ENCODE peak calls at places on chromosomes 4 and X, in five cellular contexts. One of them, this sample, is unnamed.

GRCh38 chr4:83217721-83218522 is 66.7 kb downstream of the COQ2 start:
- DNase-seq in activated naive CD8-positive, alpha-beta T cell treated with anti-CD3 and anti-CD28 coated beads, Interleukin-2, amount 50 U/mL, for 24 hours: peak; percentile 39
- DNase-seq in stimulated activated CD4-positive, alpha-beta T cell treated with anti-CD3 and anti-CD28 coated beads, TNF-alpha, amount 100 ng/mL, for 48 hours: peak; percentile 39
- DNase-seq in adipocyte: no peak
- DNase-seq in WERI-Rb-1: no peak
- DNase-seq in this sample: no peak

GRCh38 chr4:176153124-176153523 is 42.3 kb downstream of the SPATA4 start:
- DNase-seq in activated naive CD8-positive, alpha-beta T cell treated with anti-CD3 and anti-CD28 coated beads, Interleukin-2, amount 50 U/mL, for 24 hours: no peak
- DNase-seq in stimulated activated CD4-positive, alpha-beta T cell treated with anti-CD3 and anti-CD28 coated beads, TNF-alpha, amount 100 ng/mL, for 48 hours: no peak
- DNase-seq in adipocyte: no peak
- DNase-seq in WERI-Rb-1: no peak
- DNase-seq in this sample: no peak

GRCh38 chr4:137203601-137204000 is 328.7 kb downstream of the PCDH18 start:
- DNase-seq in activated naive CD8-positive, alpha-beta T cell treated with anti-CD3 and anti-CD28 coated beads, Interleukin-2, amount 50 U/mL, for 24 hours: no peak
- DNase-seq in stimulated activated CD4-positive, alpha-beta T cell treated with anti-CD3 and anti-CD28 coated beads, TNF-alpha, amount 100 ng/mL, for 48 hours: no peak
- DNase-seq in adipocyte: peak; percentile 53
- DNase-seq in WERI-Rb-1: no peak
- DNase-seq in this sample: no peak

GRCh38 chr4:181611033-181611711 is 632.0 kb upstream of the TENM3 start:
- DNase-seq in activated naive CD8-positive, alpha-beta T cell treated with anti-CD3 and anti-CD28 coated beads, Interleukin-2, amount 50 U/mL, for 24 hours: no peak
- DNase-seq in stimulated activated CD4-positive, alpha-beta T cell treated with anti-CD3 and anti-CD28 coated beads, TNF-alpha, amount 100 ng/mL, for 48 hours: no peak
- DNase-seq in adipocyte: no peak
- DNase-seq in WERI-Rb-1: no peak
- DNase-seq in this sample: no peak

GRCh38 chr4:132180020-132180427 is 969.1 kb upstream of the PCDH10 start:
- DNase-seq in activated naive CD8-positive, alpha-beta T cell treated with anti-CD3 and anti-CD28 coated beads, Interleukin-2, amount 50 U/mL, for 24 hours: no peak
- DNase-seq in stimulated activated CD4-positive, alpha-beta T cell treated with anti-CD3 and anti-CD28 coated beads, TNF-alpha, amount 100 ng/mL, for 48 hours: no peak
- DNase-seq in adipocyte: peak; percentile 61
- DNase-seq in WERI-Rb-1: no peak
- DNase-seq in this sample: no peak

GRCh38 chr4:70703695-70704332 is 15.5 kb downstream of the UTP3 start:
- DNase-seq in activated naive CD8-positive, alpha-beta T cell treated with anti-CD3 and anti-CD28 coated beads, Interleukin-2, amount 50 U/mL, for 24 hours: no peak
- DNase-seq in stimulated activated CD4-positive, alpha-beta T cell treated with anti-CD3 and anti-CD28 coated beads, TNF-alpha, amount 100 ng/mL, for 48 hours: no peak
- DNase-seq in adipocyte: peak; percentile 77
- DNase-seq in WERI-Rb-1: peak; percentile 25
- DNase-seq in this sample: peak; percentile 71

GRCh38 chrX:112512509-112512908 is 167.2 kb downstream of the LHFPL1 start:
- DNase-seq in activated naive CD8-positive, alpha-beta T cell treated with anti-CD3 and anti-CD28 coated beads, Interleukin-2, amount 50 U/mL, for 24 hours: no peak
- DNase-seq in stimulated activated CD4-positive, alpha-beta T cell treated with anti-CD3 and anti-CD28 coated beads, TNF-alpha, amount 100 ng/mL, for 48 hours: no peak
- DNase-seq in adipocyte: peak; percentile 15
- DNase-seq in WERI-Rb-1: peak; percentile 26
- DNase-seq in this sample: no peak

GRCh38 chr4:4689694-4690440 is 148.0 kb upstream of the STX18 start:
- DNase-seq in activated naive CD8-positive, alpha-beta T cell treated with anti-CD3 and anti-CD28 coated beads, Interleukin-2, amount 50 U/mL, for 24 hours: no peak
- DNase-seq in stimulated activated CD4-positive, alpha-beta T cell treated with anti-CD3 and anti-CD28 coated beads, TNF-alpha, amount 100 ng/mL, for 48 hours: no peak
- DNase-seq in adipocyte: no peak
- DNase-seq in WERI-Rb-1: no peak
- DNase-seq in this sample: no peak

GRCh38 chr4:166896254-166896653 is 338.0 kb downstream of the SPOCK3 start:
- DNase-seq in activated naive CD8-positive, alpha-beta T cell treated with anti-CD3 and anti-CD28 coated beads, Interleukin-2, amount 50 U/mL, for 24 hours: no peak
- DNase-seq in stimulated activated CD4-positive, alpha-beta T cell treated with anti-CD3 and anti-CD28 coated beads, TNF-alpha, amount 100 ng/mL, for 48 hours: no peak
- DNase-seq in adipocyte: no peak
- DNase-seq in WERI-Rb-1: no peak
- DNase-seq in this sample: no peak